ENCODE peak calls at places on chromosome 2, in ten cellular contexts. M is amniotic stem cell; T is Calu3; X is progenitor cell of endocrine pancreas; V is HTR-8/SVneo; K is stimulated activated CD8-positive, alpha-beta memory T cell treated with anti-CD3 and anti-CD28 coated beads, Interleukin-15, amount 100 ng/mL, for 24 hours; E is spleen; R is dermis blood vessel endothelial cell; Q is Daoy; P is cardiac fibroblast. O is an unnamed sample.

GRCh38 chr2:133152801-133153200 is 415.5 kb downstream of the NCKAP5 start:
- DNase-seq in K (no peak), T (no peak), P (no peak), R (no peak), X (no peak), M (no peak), Q (no peak), E (no peak), V (no peak), O (no peak)

GRCh38 chr2:156333274-156333950 is 891 bp upstream of the NR4A2 start:
- DNase-seq in M (no peak), X (no peak), R (no peak), T (peak), P (no peak), K (no peak), Q (no peak), V (no peak), E (no peak), O (peak)

GRCh38 chr2:109180786-109181185 is 51.8 kb downstream of the SH3RF3 start:
- DNase-seq in Q (no peak), V (no peak), T (no peak), R (peak), P (no peak), K (no peak), X (no peak), E (no peak), M (no peak), O (no peak)

GRCh38 chr2:146523218-146523617 is 1321.6 kb upstream of the ACVR2A start:
- DNase-seq in E (no peak), Q (no peak), K (no peak), R (peak), P (peak), X (no peak), V (no peak), T (no peak), M (no peak), O (no peak)

GRCh38 chr2:113201496-113202304 is 27.9 kb downstream of the PSD4 start:
- DNase-seq in V (no peak), Q (no peak), T (no peak), X (no peak), P (no peak), R (no peak), E (peak), K (no peak), M (no peak), O (no peak)

GRCh38 chr2:134461511-134461910 is 207.6 kb downstream of the MGAT5 start:
- DNase-seq in X (no peak), R (no peak), Q (peak), V (no peak), T (peak), K (no peak), E (no peak), M (no peak), P (peak), O (no peak)

GRCh38 chr2:85939136-85939535 is 50.3 kb upstream of the ST3GAL5 start:
- DNase-seq in P (no peak), X (no peak), Q (no peak), V (no peak), T (no peak), E (no peak), R (no peak), M (no peak), K (no peak), O (no peak)

GRCh38 chr2:27708257-27708654 is 44.6 kb downstream of the SLC4A1AP start:
- DNase-seq in T (no peak), V (no peak), M (no peak), R (no peak), Q (no peak), E (no peak), P (no peak), X (no peak), K (no peak), O (no peak)

GRCh38 chr2:71379086-71379485 is 47.5 kb downstream of the ZNF638 start:
- DNase-seq in R (peak), P (peak), K (no peak), T (no peak), M (no peak), E (no peak), Q (peak), V (peak), X (no peak), O (no peak)

GRCh38 chr2:46470114-46470628 is 9.2 kb upstream of the TMEM247 start:
- DNase-seq in Q (no peak), V (no peak), E (no peak), X (no peak), R (no peak), T (no peak), P (no peak), M (no peak), K (no peak), O (no peak)

GRCh38 chr2:85796549-85797262 is 42.9 kb downstream of the ATOH8 start:
- DNase-seq in P (no peak), E (peak), T (no peak), Q (no peak), V (no peak), R (peak), M (no peak), X (no peak), K (no peak), O (no peak)

GRCh38 chr2:128433911-128434550 is 115.4 kb upstream of the HS6ST1 start:
- DNase-seq in Q (no peak), M (no peak), T (no peak), V (no peak), E (peak), P (no peak), R (no peak), X (no peak), K (no peak), O (peak)

GRCh38 chr2:26540977-26541376 is 63.1 kb upstream of the OTOF start:
- DNase-seq in P (no peak), M (no peak), V (no peak), R (no peak), K (no peak), T (no peak), X (no peak), Q (no peak), E (no peak), O (peak)

GRCh38 chr2:152861349-152861942 is 143.0 kb downstream of the ARL6IP6 start:
- DNase-seq in T (peak), R (peak), K (no peak), V (peak), M (no peak), X (no peak), Q (peak), P (peak), E (no peak), O (no peak)